ENCODE peak calls at places on chromosomes 5 and 9, in nine cellular contexts. Y is tibial nerve; F is uterus; J is progenitor cell of endocrine pancreas; A is brain microvascular endothelial cell; P is CD4-positive, alpha-beta T cell; Z is A549; S is heart right ventricle; B is WERI-Rb-1. M is an unnamed sample.
A peak's percentile ranks its signal among the peaks of the same experiment; 100 is the strongest.

GRCh38 chr5:173963867-173964429 is 25.0 kb upstream of the C5orf47 start:
- DNase-seq in Z (no peak), F (no peak), P (peak; percentile 50), Y (no peak), J (no peak), S (no peak), A (no peak), B (no peak), M (no peak)

GRCh38 chr9:133371261-133371711 is 4.6 kb downstream of the SURF4 start:
- DNase-seq in S (no peak), F (no peak), J (no peak), Z (no peak), B (no peak), Y (no peak), P (peak; percentile 64), A (peak; percentile 35), M (peak; percentile 34)

GRCh38 chr5:139797856-139798510 is 2.4 kb downstream of the PSD2 start:
- DNase-seq in Z (no peak), S (no peak), B (peak; percentile 61), A (no peak), J (no peak), Y (no peak), F (no peak), P (no peak), M (no peak)

GRCh38 chr5:83025690-83026472 is 51.3 kb downstream of the TMEM167A start:
- DNase-seq in Z (no peak), S (no peak), P (no peak), B (no peak), Y (no peak), A (no peak), J (no peak), F (no peak), M (no peak)

GRCh38 chr5:66518753-66519152 is 77.4 kb upstream of the MAST4 start:
- DNase-seq in S (no peak), A (peak; percentile 37), J (no peak), F (no peak), Y (no peak), P (no peak), B (no peak), Z (no peak), M (no peak)

GRCh38 chr9:87629094-87629493 is 96.8 kb upstream of the CTSL start:
- DNase-seq in J (no peak), B (no peak), P (no peak), A (no peak), F (no peak), Y (no peak), Z (no peak), S (no peak), M (no peak)

GRCh38 chr5:98927988-98928801 is 612 bp downstream of the CHD1 start:
- DNase-seq in Z (peak; percentile 77), S (peak; percentile 66), Y (peak; percentile 62), A (peak; percentile 26), J (peak; percentile 56), F (peak; percentile 74), P (peak; percentile 28), B (peak; percentile 83), M (no peak)

GRCh38 chr9:113992276-113992951 is 85.7 kb downstream of the AMBP start:
- DNase-seq in Y (no peak), S (peak; percentile 78), Z (no peak), J (no peak), F (no peak), A (no peak), B (no peak), P (no peak), M (no peak)

GRCh38 chr9:93098236-93098946 is 2.4 kb downstream of the CARD19 start:
- DNase-seq in A (peak; percentile 94), F (peak; percentile 90), P (peak; percentile 32), B (no peak), Z (peak; percentile 96), J (no peak), Y (peak; percentile 65), S (peak; percentile 86), M (peak; percentile 69)

GRCh38 chr5:147346006-147346561 is 111.3 kb downstream of the STK32A start:
- DNase-seq in J (no peak), A (no peak), Z (no peak), Y (no peak), P (no peak), F (no peak), S (no peak), B (no peak), M (no peak)
- TF ChIP-seq CTCF in J (no peak), A (peak; percentile 38), Z (no peak), Y (no peak), P (no peak), F (no peak), S (no peak), B (peak; percentile 28), M (no peak)

GRCh38 chr9:70229579-70229978 is 29.2 kb upstream of the SMC5 start:
- DNase-seq in Z (no peak), F (no peak), A (no peak), S (no peak), P (no peak), Y (no peak), J (no peak), B (no peak), M (no peak)
- TF ChIP-seq CTCF in Z (peak; percentile 31), F (no peak), A (peak; percentile 35), S (peak; percentile 7), P (no peak), Y (peak; percentile 13), J (peak; percentile 25), B (peak; percentile 13), M (no peak)

DNA sequence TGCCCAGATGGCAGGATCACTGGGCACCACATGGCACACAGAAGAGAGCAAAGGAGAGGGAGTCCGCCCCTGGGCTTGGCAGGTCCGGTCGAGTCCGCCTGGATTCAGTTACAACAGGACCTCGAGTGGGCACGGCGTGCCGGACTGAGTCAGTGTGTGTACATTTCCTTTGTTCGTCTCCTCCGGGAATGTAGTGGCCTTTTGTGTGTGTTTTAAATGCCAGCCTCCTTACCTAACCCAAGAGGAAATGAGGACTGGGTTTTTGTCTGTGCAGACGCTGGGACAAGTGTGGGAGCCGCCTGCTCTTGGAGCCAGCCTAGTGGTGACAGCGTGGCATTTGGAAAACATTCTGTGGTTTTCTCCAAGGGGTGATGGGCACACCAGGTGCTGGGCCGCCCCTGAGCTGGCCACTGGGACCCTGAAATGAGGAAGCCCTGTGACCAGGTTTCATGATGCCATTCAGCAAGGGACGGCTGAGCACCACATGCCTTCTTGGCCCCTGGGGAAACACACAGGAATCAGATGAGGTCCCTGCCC is 9.6 kb downstream of the NEK6 start:
- DNase-seq in P (no peak), J (no peak), Z (peak; percentile 56), A (peak; percentile 70), F (no peak), B (no peak), Y (peak; percentile 53), S (no peak), M (no peak)
- TF ChIP-seq CTCF in P (no peak), J (no peak), Z (no peak), A (no peak), F (no peak), B (no peak), Y (no peak), S (no peak), M (no peak)

GRCh38 chr5:102450313-102450990 is 48.3 kb downstream of the SLCO6A1 start:
- DNase-seq in F (no peak), A (peak; percentile 1), P (no peak), J (no peak), Z (no peak), Y (no peak), B (no peak), S (no peak), M (no peak)
- TF ChIP-seq CTCF in F (no peak), A (peak; percentile 19), P (no peak), J (peak; percentile 21), Z (no peak), Y (no peak), B (peak; percentile 58), S (no peak), M (no peak)

DNA sequence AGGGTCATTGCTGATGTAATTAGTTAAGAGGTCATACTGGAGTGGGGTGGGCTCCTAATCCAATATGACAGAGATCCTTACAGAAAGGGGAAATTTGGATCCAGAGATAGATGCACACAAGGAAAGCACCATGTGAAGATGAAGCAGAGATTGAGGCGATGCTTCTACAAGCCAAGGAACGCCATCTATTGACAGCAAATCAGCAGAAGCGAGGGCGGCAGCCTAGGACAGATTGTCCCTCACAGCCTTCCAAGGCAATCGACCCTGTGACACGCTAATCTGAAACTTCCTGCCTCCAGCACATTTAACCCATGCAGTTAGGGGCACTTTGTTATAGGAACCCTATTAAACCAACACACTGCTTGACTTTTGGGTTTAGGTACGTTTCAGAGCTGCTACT is 285.1 kb upstream of the DAP start:
- DNase-seq in J (no peak), F (no peak), S (no peak), P (no peak), A (peak; percentile 16), Z (no peak), B (peak; percentile 93), Y (no peak), M (no peak)
- TF ChIP-seq CTCF in J (no peak), F (no peak), S (no peak), P (no peak), A (peak; percentile 51), Z (peak; percentile 21), B (peak; percentile 89), Y (no peak), M (no peak)

DNA sequence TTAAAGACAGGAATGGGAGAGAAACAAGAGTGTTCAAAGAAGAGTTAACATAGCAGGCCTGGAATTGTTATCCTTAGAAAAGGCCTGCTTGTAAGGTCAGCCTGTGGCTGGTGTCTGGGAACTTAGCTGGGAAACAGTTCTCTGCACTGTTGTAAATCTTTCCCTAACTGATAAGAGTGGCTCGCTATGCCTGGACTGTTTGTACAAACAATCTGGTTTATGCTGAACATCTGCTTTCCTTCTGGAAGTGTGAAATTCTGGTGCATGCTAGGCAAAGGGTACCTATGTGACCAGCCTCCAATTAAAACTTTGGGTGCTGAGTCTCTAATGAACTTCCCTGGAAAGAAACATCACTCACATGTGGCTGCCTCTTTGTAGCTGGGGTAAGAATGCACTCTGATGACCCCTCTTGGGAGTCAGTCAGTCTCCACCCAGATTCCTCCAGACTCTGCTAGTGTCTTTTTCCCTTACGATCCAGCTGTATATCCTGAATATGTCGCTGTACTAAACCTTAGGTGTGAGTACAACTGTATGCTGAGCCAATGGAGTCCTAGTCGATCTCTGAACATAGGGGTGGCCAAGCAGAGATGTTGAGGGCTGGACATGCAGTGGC is 16.5 kb downstream of the SPARC start:
- DNase-seq in A (no peak), J (no peak), Z (no peak), B (no peak), F (no peak), Y (no peak), S (no peak), P (no peak), M (no peak)
- TF ChIP-seq CTCF in A (no peak), J (no peak), Z (no peak), B (no peak), F (no peak), Y (no peak), S (no peak), P (no peak), M (no peak)

GRCh38 chr5:55360190-55360589 is 52.4 kb downstream of the MTREX start:
- DNase-seq in S (no peak), J (no peak), Z (no peak), P (no peak), B (no peak), F (no peak), A (no peak), Y (no peak), M (no peak)

GRCh38 chr5:55356896-55357295 is 49.1 kb downstream of the MTREX start:
- DNase-seq in Y (no peak), S (no peak), P (no peak), F (no peak), J (no peak), A (no peak), B (no peak), Z (no peak), M (no peak)
- TF ChIP-seq CTCF in Y (no peak), S (no peak), P (no peak), F (no peak), J (no peak), A (no peak), B (no peak), Z (no peak), M (no peak)

GRCh38 chr5:159385529-159385928 is 55.2 kb upstream of the IL12B start:
- DNase-seq in J (no peak), B (no peak), P (no peak), Y (no peak), Z (no peak), S (no peak), F (no peak), A (no peak), M (no peak)
- TF ChIP-seq CTCF in J (no peak), B (no peak), P (no peak), Y (no peak), Z (no peak), S (no peak), F (no peak), A (no peak), M (no peak)

M was measured in natural killer cell.